ENCODE peak calls at places on chromosome 18, in nine cellular contexts. One of them, this sample, is unnamed.

GRCh38 chr18:11976882-11977281 is 4.4 kb upstream of the IMPA2 start:
- DNase-seq in fibroblast of the aortic adventitia: peak; percentile 24
- DNase-seq in endodermal cell: no peak
- DNase-seq in NCI-H774: no peak
- DNase-seq in AG09319: no peak
- DNase-seq in iPS DF 6.9: no peak
- DNase-seq in EL: peak; percentile 36
- DNase-seq in ELR: peak; percentile 75
- DNase-seq in naive thymus-derived CD4-positive, alpha-beta T cell: no peak
- DNase-seq in this sample: no peak

GRCh38 chr18:5159080-5159479 is 38.0 kb downstream of the AKAIN1 start:
- DNase-seq in ELR: no peak
- DNase-seq in EL: no peak
- DNase-seq in naive thymus-derived CD4-positive, alpha-beta T cell: peak; percentile 63
- DNase-seq in iPS DF 6.9: no peak
- DNase-seq in fibroblast of the aortic adventitia: no peak
- DNase-seq in NCI-H774: no peak
- DNase-seq in AG09319: no peak
- DNase-seq in endodermal cell: no peak
- DNase-seq in this sample: no peak

GRCh38 chr18:38198956-38199355 is 633.4 kb upstream of the CELF4 start:
- DNase-seq in ELR: no peak
- DNase-seq in endodermal cell: peak; percentile 38
- DNase-seq in naive thymus-derived CD4-positive, alpha-beta T cell: no peak
- DNase-seq in AG09319: no peak
- DNase-seq in iPS DF 6.9: no peak
- DNase-seq in EL: no peak
- DNase-seq in fibroblast of the aortic adventitia: no peak
- DNase-seq in NCI-H774: no peak
- DNase-seq in this sample: no peak

GRCh38 chr18:29028560-29028959 is 851.6 kb upstream of the CDH2 start:
- DNase-seq in AG09319: no peak
- DNase-seq in EL: peak; percentile 1
- DNase-seq in naive thymus-derived CD4-positive, alpha-beta T cell: no peak
- DNase-seq in endodermal cell: no peak
- DNase-seq in fibroblast of the aortic adventitia: no peak
- DNase-seq in iPS DF 6.9: no peak
- DNase-seq in NCI-H774: no peak
- DNase-seq in ELR: no peak
- DNase-seq in this sample: no peak

GRCh38 chr18:77071711-77072292 is 60.8 kb downstream of the MBP start:
- DNase-seq in endodermal cell: no peak
- DNase-seq in fibroblast of the aortic adventitia: peak; percentile 99
- DNase-seq in NCI-H774: no peak
- DNase-seq in ELR: peak; percentile 96
- DNase-seq in AG09319: peak; percentile 82
- DNase-seq in iPS DF 6.9: no peak
- DNase-seq in EL: peak; percentile 99
- DNase-seq in naive thymus-derived CD4-positive, alpha-beta T cell: peak; percentile 54
- DNase-seq in this sample: peak; percentile 71

GRCh38 chr18:62457830-62458229 is 65.0 kb upstream of the ZCCHC2 start:
- DNase-seq in ELR: no peak
- DNase-seq in NCI-H774: no peak
- DNase-seq in endodermal cell: peak; percentile 73
- DNase-seq in EL: no peak
- DNase-seq in AG09319: no peak
- DNase-seq in fibroblast of the aortic adventitia: no peak
- DNase-seq in iPS DF 6.9: no peak
- DNase-seq in naive thymus-derived CD4-positive, alpha-beta T cell: no peak
- DNase-seq in this sample: no peak

GRCh38 chr18:12391487-12392136 is 14.6 kb upstream of the AFG3L2 start:
- DNase-seq in AG09319: peak; percentile 34
- DNase-seq in fibroblast of the aortic adventitia: peak; percentile 83
- DNase-seq in EL: peak; percentile 71
- DNase-seq in endodermal cell: peak; percentile 78
- DNase-seq in NCI-H774: peak; percentile 41
- DNase-seq in iPS DF 6.9: no peak
- DNase-seq in naive thymus-derived CD4-positive, alpha-beta T cell: peak; percentile 59
- DNase-seq in ELR: peak; percentile 85
- DNase-seq in this sample: peak; percentile 33

GRCh38 chr18:53971331-53971730 is 253.1 kb downstream of the MBD2 start:
- DNase-seq in NCI-H774: no peak
- DNase-seq in AG09319: no peak
- DNase-seq in iPS DF 6.9: no peak
- DNase-seq in fibroblast of the aortic adventitia: no peak
- DNase-seq in endodermal cell: no peak
- DNase-seq in EL: no peak
- DNase-seq in naive thymus-derived CD4-positive, alpha-beta T cell: no peak
- DNase-seq in ELR: peak; percentile 1
- DNase-seq in this sample: no peak

GRCh38 chr18:56522826-56523225 is 115.6 kb downstream of the TXNL1 start:
- DNase-seq in iPS DF 6.9: no peak
- DNase-seq in ELR: no peak
- DNase-seq in endodermal cell: no peak
- DNase-seq in AG09319: no peak
- DNase-seq in fibroblast of the aortic adventitia: no peak
- DNase-seq in EL: peak; percentile 8
- DNase-seq in NCI-H774: no peak
- DNase-seq in naive thymus-derived CD4-positive, alpha-beta T cell: no peak
- DNase-seq in this sample: no peak

This sample was measured in NCI-H1092 treated with DMSO at 0.1 percent for 48 hours.